ENCODE peak calls at places on chromosomes 12 and 14, in five cellular contexts. Y is OCI-LY7, Q is activated T-cell treated with anti-CD3 and anti-CD28 coated beads for 24 hours, E is posterior cingulate gyrus, S is NCI-H2171. T is an unnamed sample.

GRCh38 chr14:91177073-91177796 is 63.4 kb downstream of the DGLUCY start:
- DNase-seq in Y (peak), Q (peak), E (peak), S (peak), T (peak)

GRCh38 chr14:71135911-71136310 is 228.7 kb downstream of the PCNX1 start:
- DNase-seq in Y (no peak), Q (no peak), E (no peak), S (no peak), T (no peak)

GRCh38 chr12:27818421-27818918 is 38.4 kb upstream of the MANSC4 start:
- DNase-seq in Y (no peak), Q (no peak), E (no peak), S (no peak), T (no peak)

GRCh38 chr12:2084553-2085296 is 31.9 kb downstream of the CACNA1C start:
- DNase-seq in Y (no peak), Q (no peak), E (no peak), S (peak), T (peak)

GRCh38 chr12:30201301-30202160 is 417.8 kb upstream of the TMTC1 start:
- DNase-seq in Y (no peak), Q (no peak), E (no peak), S (no peak), T (no peak)

GRCh38 chr14:23729720-23730387 is 93.7 kb downstream of the DHRS2 start:
- DNase-seq in Y (no peak), Q (no peak), E (no peak), S (no peak), T (no peak)

GRCh38 chr12:113232787-113233585 is 11.7 kb downstream of the TPCN1 start:
- DNase-seq in Y (peak), Q (peak), E (peak), S (peak), T (no peak)

GRCh38 chr14:72545411-72546311 is 348.2 kb downstream of the DPF3 start:
- DNase-seq in Y (no peak), Q (no peak), E (no peak), S (peak), T (no peak)

GRCh38 chr14:60904381-60904780 is 76.5 kb downstream of the TRMT5 start:
- DNase-seq in Y (no peak), Q (no peak), E (no peak), S (no peak), T (no peak)